ENCODE peak calls at places on chromosomes 6 and 20, in seven cellular contexts. X is transverse colon, E is ascending aorta, D is SK-N-SH, W is stomach, T is heart right ventricle, J is aorta. U is an unnamed sample. For H3K4me1 and H3K36me3, the result is how much of the 10 kb centered on the place peaks cover.

GRCh38 chr6:143099647-143100046 is 39.0 kb downstream of the AIG1 start:
- DNase-seq in X (no peak), E (no peak), D (no peak), W (no peak), T (no peak), J (no peak), U (no peak)

GRCh38 chr20:31811796-31812728 is 7.1 kb upstream of the MYLK2 start:
- DNase-seq in X (no peak), E (no peak), D (no peak), W (no peak), T (no peak), J (no peak), U (no peak)

GRCh38 chr6:38443750-38444149 is 196.0 kb downstream of the BTBD9 start:
- DNase-seq in X (no peak), E (no peak), D (peak), W (no peak), T (no peak), J (no peak), U (no peak)

GRCh38 chr6:79971195-79971594 is 23.8 kb upstream of the ELOVL4 start:
- DNase-seq in X (no peak), E (no peak), D (no peak), W (no peak), T (no peak), J (no peak), U (no peak)

GRCh38 chr20:23114448-23114847 is 28.3 kb upstream of the CD93 start:
- DNase-seq in X (no peak), E (no peak), D (no peak), W (no peak), T (no peak), J (no peak), U (no peak)

GRCh38 chr6:168374051-168374502 is 54.5 kb upstream of the DACT2 start:
- DNase-seq in X (no peak), E (peak), D (no peak), W (no peak), T (no peak), J (no peak), U (no peak)

GRCh38 chr20:4946585-4947378 is 54.5 kb downstream of the SLC23A2 start:
- DNase-seq in X (no peak), E (no peak), D (no peak), W (no peak), T (no peak), J (no peak), U (no peak)

GRCh38 chr6:49888742-49889431 is 22.6 kb upstream of the CRISP1 start:
- DNase-seq in X (no peak), E (no peak), D (no peak), W (no peak), T (no peak), J (no peak), U (no peak)

GRCh38 chr20:59159822-59160740 is 3.5 kb upstream of the ZNF831 start:
- DNase-seq in X (peak), E (no peak), D (no peak), W (no peak), T (no peak), J (no peak), U (no peak)

GRCh38 chr6:106446983-106447382 is 86.5 kb downstream of the CRYBG1 start:
- DNase-seq in X (no peak), E (no peak), D (no peak), W (no peak), T (no peak), J (no peak), U (no peak)

GRCh38 chr6:34718867-34719441 is 22.4 kb upstream of the ILRUN start:
- DNase-seq in X (no peak), E (no peak), D (no peak), W (no peak), T (no peak), J (no peak), U (no peak)

GRCh38 chr20:44069203-44069931 is 117.6 kb downstream of the JPH2 start:
- DNase-seq in X (peak), E (no peak), D (no peak), W (peak), T (no peak), J (no peak), U (no peak)

GRCh38 chr6:103797738-103798137 is 1062.0 kb downstream of the HACE1 start:
- DNase-seq in X (no peak), E (no peak), D (no peak), W (no peak), T (no peak), J (no peak), U (no peak)

GRCh38 chr6:169008641-169009040 is 245.0 kb downstream of the THBS2 start:
- DNase-seq in X (no peak), E (no peak), D (no peak), W (no peak), T (no peak), J (no peak), U (no peak)

GRCh38 chr20:62616728-62617621 is 25.3 kb upstream of the SLCO4A1 start:
- DNase-seq in X (peak), E (peak), D (peak), W (peak), T (peak), J (peak), U (peak)

GRCh38 chr6:23350752-23351453 is 775.1 kb upstream of the NRSN1 start:
- DNase-seq in X (no peak), E (no peak), D (peak), W (no peak), T (no peak), J (no peak), U (no peak)

GRCh38 chr6:36722365-36722764 is 24.7 kb downstream of the RAB44 start:
- DNase-seq in X (no peak), E (no peak), D (no peak), W (no peak), T (no peak), J (no peak), U (no peak)

GRCh38 chr6:130558131-130558530 is 192.3 kb downstream of the TMEM200A start:
- DNase-seq in X (no peak), E (no peak), D (no peak), W (no peak), T (no peak), J (no peak), U (no peak)

GRCh38 chr20:19885981-19886665 is 128.1 kb downstream of the RIN2 start:
- DNase-seq in X (peak), E (peak), D (no peak), W (peak), T (peak), J (peak), U (peak)

GRCh38 chr20:51985013-51985415 is 182.7 kb upstream of the SALL4 start:
- DNase-seq in X (no peak), E (no peak), D (peak), W (no peak), T (peak), J (no peak), U (no peak)

GRCh38 chr6:165663283-165663735 is 268 bp upstream of the PDE10A start:
- DNase-seq in X (no peak), E (no peak), D (peak), W (no peak), T (peak), J (peak), U (peak)

GRCh38 chr20:49987015-49987867 is 4.5 kb downstream of the SNAI1 start:
- DNase-seq in X (no peak), E (no peak), D (no peak), W (no peak), T (no peak), J (no peak), U (no peak)

GRCh38 chr6:98944598-98945011 is 3.1 kb downstream of the FBXL4 start:
- DNase-seq in X (no peak), E (no peak), D (peak), W (no peak), T (no peak), J (no peak), U (no peak)

GRCh38 chr20:45752747-45753146 is 30.6 kb downstream of the SPINT4 start:
- DNase-seq in X (no peak), E (no peak), D (no peak), W (no peak), T (no peak), J (no peak), U (no peak)

GRCh38 chr6:45419574-45420082 is 41.9 kb upstream of the SUPT3H start:
- DNase-seq in X (peak), E (peak), D (peak), W (peak), T (peak), J (peak), U (peak)

GRCh38 chr6:52305948-52306767 is 21.6 kb upstream of the MCM3 start:
- DNase-seq in X (no peak), E (no peak), D (no peak), W (no peak), T (no peak), J (no peak), U (no peak)

GRCh38 chr6:112503210-112503609 is 156.1 kb downstream of the RFPL4B start:
- DNase-seq in X (no peak), E (no peak), D (no peak), W (no peak), T (no peak), J (no peak), U (no peak)

GRCh38 chr6:81067057-81067456 is 685.4 kb downstream of the TENT5A start:
- DNase-seq in X (no peak), E (no peak), D (no peak), W (no peak), T (no peak), J (no peak), U (no peak)

GRCh38 chr20:17938889-17939619 is 29.5 kb downstream of the SNX5 start:
- DNase-seq in X (peak), E (peak), D (peak), W (peak), T (peak), J (peak), U (peak)

GRCh38 chr6:28137458-28138020 is 4.1 kb upstream of the ZKSCAN8 start:
- DNase-seq in X (no peak), E (no peak), D (no peak), W (no peak), T (no peak), J (no peak), U (no peak)

GRCh38 chr6:40965046-40965445 is 74.0 kb downstream of the UNC5CL start:
- DNase-seq in X (no peak), E (no peak), D (no peak), W (no peak), T (no peak), J (no peak), U (no peak)

GRCh38 chr6:27296106-27296783 is 15.8 kb downstream of the POM121L2 start:
- DNase-seq in X (no peak), E (no peak), D (no peak), W (no peak), T (no peak), J (no peak), U (no peak)

GRCh38 chr20:53148764-53149163 is 176.6 kb downstream of the TSHZ2 start:
- DNase-seq in X (no peak), E (no peak), D (no peak), W (no peak), T (no peak), J (no peak), U (no peak)

GRCh38 chr6:33731751-33732282 is 14.9 kb downstream of the IP6K3 start:
- DNase-seq in X (no peak), E (no peak), D (no peak), W (no peak), T (peak), J (no peak), U (no peak)

GRCh38 chr6:33147807-33148666 is 44.2 kb downstream of the COL11A2 start:
- DNase-seq in X (no peak), E (no peak), D (peak), W (no peak), T (no peak), J (no peak), U (no peak)

GRCh38 chr6:31645325-31645724 is 7.1 kb downstream of the BAG6 start:
- DNase-seq in X (no peak), E (no peak), D (no peak), W (no peak), T (no peak), J (no peak), U (no peak)

GRCh38 chr6:160128879-160129516 is 7.4 kb downstream of the SLC22A1 start:
- DNase-seq in X (no peak), E (peak), D (peak), W (no peak), T (no peak), J (no peak), U (no peak)
- H3K4me1 ChIP-seq in X (under half), E (under half), D (under half), W (under half), T (under half), J (under half), U (under half)

GRCh38 chr6:158812611-158813010 is 6.6 kb downstream of the EZR start:
- DNase-seq in X (no peak), E (no peak), D (no peak), W (peak), T (no peak), J (no peak), U (no peak)
- H3K36me3 ChIP-seq in X (under half), E (under half), D (under half), W (under half), T (under half), J (under half), U (under half)

GRCh38 chr6:47633141-47633540 is 65.2 kb upstream of the ADGRF4 start:
- DNase-seq in X (no peak), E (no peak), D (peak), W (no peak), T (no peak), J (no peak), U (no peak)
- H3K27ac ChIP-seq in X (no peak), E (no peak), D (no peak), W (peak), T (no peak), J (no peak), U (no peak)

DNA sequence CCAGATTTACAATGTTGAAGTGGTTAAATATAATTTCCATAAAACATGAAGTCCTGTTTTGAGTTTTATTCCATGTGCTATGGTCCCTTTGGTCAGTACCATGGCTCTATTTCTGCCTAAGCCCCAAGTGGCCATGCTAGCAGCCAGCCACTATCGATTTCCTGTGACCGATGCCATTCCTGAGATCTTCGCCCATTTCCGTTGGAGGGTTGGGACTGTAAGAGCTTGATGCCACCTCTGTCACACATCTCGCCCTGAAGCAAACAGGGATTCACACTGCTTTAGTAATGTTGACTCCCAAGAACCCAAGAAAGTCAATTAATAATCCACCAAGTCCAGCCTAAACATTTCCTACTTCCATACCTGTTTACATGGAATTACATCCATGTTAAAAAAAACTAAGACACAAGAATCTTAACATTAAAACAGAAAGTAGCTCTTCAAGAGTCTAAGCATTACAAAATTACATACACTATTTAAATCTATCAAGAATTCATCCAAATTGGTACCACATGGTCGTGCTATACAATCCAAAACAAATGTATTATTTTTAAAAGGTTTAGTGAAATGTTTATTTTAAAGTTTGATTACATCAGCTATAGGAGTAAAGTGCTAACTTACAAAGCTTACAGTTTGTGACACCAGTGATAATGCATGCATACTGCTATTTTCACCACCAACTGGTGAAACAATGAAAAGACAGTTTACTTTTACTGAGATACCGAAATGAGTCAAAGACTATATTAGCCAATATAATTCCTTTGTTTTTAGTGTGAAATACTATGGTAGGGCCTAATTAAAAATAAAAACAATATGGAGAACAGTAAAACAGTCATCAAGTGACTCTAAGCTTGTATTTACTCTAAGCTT is 2.5 kb downstream of the RBM39 start:
- DNase-seq in X (no peak), E (no peak), D (peak), W (no peak), T (no peak), J (no peak), U (peak)
- H3K4me1 ChIP-seq in X (half or more), E (under half), D (under half), W (half or more), T (half or more), J (under half), U (under half)